ENCODE peak calls at places on chromosomes 13 and 19, in eight cellular contexts. Q is GM23338, W is body of pancreas, O is Peyer's patch, C is ascending aorta, L is adrenal gland, I is lower lobe of right lung, P is heart left ventricle. F is an unnamed sample.

GRCh38 chr19:49017041-49017665 is at the start of gene LHB:
- DNase-seq in L (no peak), W (no peak), O (no peak), P (no peak), I (no peak), Q (peak; percentile 63), C (no peak), F (no peak)

GRCh38 chr19:42254850-42255765 is at the start of gene ERF:
- DNase-seq in C (peak; percentile 97), L (peak; percentile 97), Q (peak; percentile 95), P (peak; percentile 98), I (peak; percentile 95), W (peak; percentile 96), O (peak; percentile 95), F (peak; percentile 92)

GRCh38 chr19:18204394-18205179 is 745 bp upstream of the RAB3A start:
- DNase-seq in P (no peak), W (peak; percentile 59), I (no peak), C (peak; percentile 84), O (peak; percentile 76), Q (peak; percentile 79), L (peak; percentile 79), F (no peak)

GRCh38 chr13:102580552-102581169 is 16.1 kb upstream of the TPP2 start:
- DNase-seq in I (no peak), C (no peak), O (no peak), Q (peak; percentile 86), L (no peak), P (no peak), W (peak; percentile 19), F (no peak)

GRCh38 chr19:32041681-32042292 is 303.6 kb upstream of the ZNF507 start:
- DNase-seq in W (peak; percentile 45), P (no peak), C (no peak), Q (peak; percentile 74), I (no peak), O (no peak), L (peak; percentile 73), F (no peak)

GRCh38 chr13:60402022-60402421 is 5.0 kb downstream of the TDRD3 start:
- DNase-seq in L (no peak), O (no peak), I (no peak), Q (no peak), W (no peak), C (no peak), P (no peak), F (no peak)

GRCh38 chr13:40402931-40403412 is 263.5 kb downstream of the FOXO1 start:
- DNase-seq in C (no peak), W (no peak), Q (peak; percentile 18), I (no peak), P (no peak), O (no peak), L (peak; percentile 68), F (no peak)

GRCh38 chr19:51784922-51785690 is 9.9 kb upstream of the FPR3 start:
- DNase-seq in Q (peak; percentile 45), O (no peak), P (peak; percentile 69), C (peak; percentile 79), I (peak; percentile 78), L (peak; percentile 79), W (peak; percentile 17), F (no peak)

GRCh38 chr19:40907968-40908735 is 26.1 kb upstream of the CYP2A7 start:
- DNase-seq in Q (peak; percentile 78), W (peak; percentile 50), C (no peak), O (peak; percentile 77), L (no peak), P (no peak), I (no peak), F (peak; percentile 55)

GRCh38 chr19:43574424-43575155 is 737 bp downstream of the XRCC1 start:
- DNase-seq in L (peak; percentile 64), O (no peak), C (no peak), W (no peak), P (no peak), I (peak; percentile 28), Q (no peak), F (no peak)

GRCh38 chr19:50264483-50265186 is 61.2 kb downstream of the MYH14 start:
- DNase-seq in W (no peak), Q (peak; percentile 42), C (no peak), P (no peak), L (no peak), I (no peak), O (no peak), F (no peak)

GRCh38 chr19:45177817-45178261 is at the start of gene TRAPPC6A:
- DNase-seq in Q (peak; percentile 64), P (no peak), C (no peak), I (no peak), O (peak; percentile 24), W (no peak), L (no peak), F (no peak)

GRCh38 chr13:30413842-30414241 is 8.5 kb upstream of the UBE2L5 start:
- DNase-seq in C (no peak), W (no peak), I (no peak), O (no peak), Q (no peak), L (no peak), P (no peak), F (no peak)

GRCh38 chr19:6662692-6663091 is 7.3 kb downstream of the TNFSF14 start:
- DNase-seq in C (no peak), O (no peak), W (no peak), L (no peak), I (no peak), P (no peak), Q (no peak), F (no peak)

GRCh38 chr19:36363845-36364244 is 15.2 kb downstream of the ZFP14 start:
- DNase-seq in L (no peak), Q (no peak), I (no peak), O (no peak), W (no peak), P (no peak), C (no peak), F (no peak)

GRCh38 chr19:15115080-15115479 is 7.9 kb downstream of the SYDE1 start:
- DNase-seq in L (peak; percentile 90), W (peak; percentile 39), C (no peak), O (peak; percentile 23), P (peak; percentile 90), I (no peak), Q (no peak), F (no peak)

GRCh38 chr19:54147676-54148075 is 10.1 kb downstream of the CNOT3 start:
- DNase-seq in Q (no peak), W (no peak), P (no peak), L (no peak), I (no peak), C (no peak), O (no peak), F (no peak)

GRCh38 chr13:94674609-94675348 is 37.6 kb downstream of the SOX21 start:
- DNase-seq in C (no peak), W (peak; percentile 59), P (no peak), Q (peak; percentile 94), O (peak; percentile 26), I (no peak), L (peak; percentile 68), F (peak; percentile 48)
- H3K27me3 ChIP-seq in C (no peaks in the 10 kb centered on the region), W (no peaks in the 10 kb centered on the region), P (no peaks in the 10 kb centered on the region), Q (no peaks in the 10 kb centered on the region), O (no peaks in the 10 kb centered on the region), I (no peaks in the 10 kb centered on the region), L (peaks cover 9% of the 10 kb centered on the region), F (peaks cover 4% of the 10 kb centered on the region)

GRCh38 chr19:58387338-58388174 is 487 bp downstream of the RPS5 start:
- DNase-seq in Q (no peak), P (no peak), W (no peak), L (peak; percentile 56), I (no peak), O (no peak), C (no peak), F (no peak)

GRCh38 chr19:58386576-58387337 is at the start of gene RPS5:
- DNase-seq in L (peak; percentile 99), C (peak; percentile 98), P (peak; percentile 97), O (peak; percentile 96), I (peak; percentile 97), W (peak; percentile 96), Q (peak; percentile 99), F (peak; percentile 97)

GRCh38 chr19:58385313-58386165 is 1.5 kb upstream of the RPS5 start:
- DNase-seq in L (peak; percentile 64), P (peak; percentile 53), C (no peak), O (no peak), I (peak; percentile 48), W (no peak), Q (no peak), F (peak; percentile 26)

GRCh38 chr19:58386166-58386575 is 898 bp upstream of the RPS5 start:
- DNase-seq in C (no peak), W (no peak), P (no peak), L (no peak), Q (no peak), O (no peak), I (no peak), F (no peak)

DNA sequence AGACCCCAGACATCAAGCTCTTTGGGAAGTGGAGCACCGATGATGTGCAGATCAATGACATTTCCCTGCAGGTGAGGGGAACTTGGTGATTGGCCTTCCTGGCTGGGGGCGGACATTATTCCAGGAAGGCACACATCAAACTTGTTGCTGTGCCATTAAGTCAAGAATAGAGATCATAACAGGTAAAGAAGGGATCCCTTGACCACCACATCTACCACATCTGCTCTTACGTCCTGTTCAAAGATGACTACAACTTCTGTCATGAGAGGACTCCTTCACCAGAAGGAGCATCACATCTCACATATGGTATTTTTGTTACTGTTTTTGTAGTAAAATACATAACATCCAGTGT is 1.1 kb downstream of the RPS5 start:
- DNase-seq in Q (no peak), W (no peak), I (no peak), P (no peak), O (no peak), C (no peak), L (no peak), F (no peak)
- H3K27ac ChIP-seq in Q (no peak overlapping the region), W (no peak overlapping the region), I (no peak overlapping the region), P (no peak overlapping the region), O (no peak overlapping the region), C (no peak overlapping the region), L (no peak overlapping the region), F (peak overlapping the region; percentile 95)

GRCh38 chr13:50509771-50510441 is 333.6 kb downstream of the DLEU7 start:
- DNase-seq in Q (no peak), O (no peak), L (no peak), C (no peak), P (no peak), W (no peak), I (no peak), F (no peak)

GRCh38 chr13:50514249-50514648 is 329.2 kb downstream of the DLEU7 start:
- DNase-seq in O (no peak), I (no peak), P (no peak), W (no peak), L (no peak), C (no peak), Q (no peak), F (no peak)

GRCh38 chr13:50511877-50512332 is 331.6 kb downstream of the DLEU7 start:
- DNase-seq in L (no peak), O (no peak), P (no peak), Q (no peak), W (no peak), C (no peak), I (no peak), F (no peak)

GRCh38 chr13:50513528-50513863 is 330.0 kb downstream of the DLEU7 start:
- DNase-seq in O (no peak), Q (no peak), W (no peak), P (no peak), I (no peak), C (no peak), L (no peak), F (no peak)

GRCh38 chr13:50512602-50513527 is 330.6 kb downstream of the DLEU7 start:
- DNase-seq in P (peak; percentile 86), L (peak; percentile 75), O (peak; percentile 80), I (peak; percentile 77), Q (no peak), C (peak; percentile 79), W (no peak), F (peak; percentile 22)
- H3K27me3 ChIP-seq in P (no peaks in the 10 kb centered on the region), L (no peaks in the 10 kb centered on the region), O (no peaks in the 10 kb centered on the region), I (no peaks in the 10 kb centered on the region), Q (no peaks in the 10 kb centered on the region), C (no peaks in the 10 kb centered on the region), W (no peaks in the 10 kb centered on the region), F (no peaks in the 10 kb centered on the region)

GRCh38 chr19:4519521-4520277 is 1.4 kb upstream of the PLIN4 start:
- DNase-seq in I (no peak), Q (no peak), C (no peak), W (no peak), L (no peak), P (no peak), O (no peak), F (no peak)
- H3K27ac ChIP-seq in I (no peak overlapping the region), Q (no peak overlapping the region), C (no peak overlapping the region), W (no peak overlapping the region), L (no peak overlapping the region), P (peak overlapping the region; percentile 92), O (peak overlapping the region; percentile 82), F (no peak overlapping the region)

F was measured in CD8-positive, alpha-beta memory T cell.